ENCODE peak calls at places on chromosomes 5 and 9, in five cellular contexts. One of them, this sample, is unnamed.

GRCh38 chr9:130430232-130430631 is 14.5 kb upstream of the ASS1 start:
- DNase-seq in T follicular helper cell: no peak
- DNase-seq in NCI-H774: no peak
- DNase-seq in retinal pigment epithelial cell: no peak
- DNase-seq in ACHN: no peak
- DNase-seq in this sample: no peak

GRCh38 chr5:180769821-180770220 is 30.0 kb upstream of the OR2Y1 start:
- DNase-seq in T follicular helper cell: no peak
- DNase-seq in NCI-H774: no peak
- DNase-seq in retinal pigment epithelial cell: no peak
- DNase-seq in ACHN: no peak
- DNase-seq in this sample: no peak

GRCh38 chr5:132258102-132259060 is 885 bp downstream of the PDLIM4 start:
- DNase-seq in T follicular helper cell: no peak
- DNase-seq in NCI-H774: no peak
- DNase-seq in retinal pigment epithelial cell: no peak
- DNase-seq in ACHN: peak; percentile 32
- DNase-seq in this sample: no peak

GRCh38 chr5:66701244-66701643 is 105.1 kb downstream of the MAST4 start:
- DNase-seq in T follicular helper cell: no peak
- DNase-seq in NCI-H774: no peak
- DNase-seq in retinal pigment epithelial cell: no peak
- DNase-seq in ACHN: no peak
- DNase-seq in this sample: no peak

GRCh38 chr9:120755827-120756434 is 37.3 kb downstream of the FBXW2 start:
- DNase-seq in T follicular helper cell: peak; percentile 52
- DNase-seq in NCI-H774: peak; percentile 59
- DNase-seq in retinal pigment epithelial cell: no peak
- DNase-seq in ACHN: peak; percentile 56
- DNase-seq in this sample: no peak

GRCh38 chr5:119991645-119992044 is 362.3 kb downstream of the FAM170A start:
- DNase-seq in T follicular helper cell: no peak
- DNase-seq in NCI-H774: no peak
- DNase-seq in retinal pigment epithelial cell: no peak
- DNase-seq in ACHN: no peak
- DNase-seq in this sample: no peak

GRCh38 chr9:12693141-12693540 is at the start of gene TYRP1:
- DNase-seq in T follicular helper cell: no peak
- DNase-seq in NCI-H774: no peak
- DNase-seq in retinal pigment epithelial cell: peak; percentile 70
- DNase-seq in ACHN: no peak
- DNase-seq in this sample: no peak

GRCh38 chr9:19310246-19310645 is 69.8 kb downstream of the RPS6 start:
- DNase-seq in T follicular helper cell: no peak
- DNase-seq in NCI-H774: no peak
- DNase-seq in retinal pigment epithelial cell: no peak
- DNase-seq in ACHN: no peak
- DNase-seq in this sample: no peak

GRCh38 chr5:36607114-36607561 is 732 bp downstream of the SLC1A3 start:
- DNase-seq in T follicular helper cell: no peak
- DNase-seq in NCI-H774: no peak
- DNase-seq in retinal pigment epithelial cell: peak; percentile 23
- DNase-seq in ACHN: peak; percentile 3
- DNase-seq in this sample: no peak

GRCh38 chr5:30343707-30344106 is 849.8 kb upstream of the CDH6 start:
- DNase-seq in T follicular helper cell: no peak
- DNase-seq in NCI-H774: peak; percentile 52
- DNase-seq in retinal pigment epithelial cell: no peak
- DNase-seq in ACHN: no peak
- DNase-seq in this sample: no peak